ENCODE peak calls at places on chromosomes 11 and 22, in five cellular contexts. U, G, A, T and F are unnamed samples.

GRCh38 chr11:70471254-70471653 is 72.9 kb downstream of the CTTN start:
- DNase-seq in A (no peak), G (no peak), U (no peak), T (peak), F (peak)

GRCh38 chr22:42399315-42400271 is 32.6 kb downstream of the NFAM1 start:
- DNase-seq in G (no peak), A (no peak), U (no peak), T (no peak), F (peak)

GRCh38 chr11:34523053-34523452 is 9.5 kb upstream of the ELF5 start:
- DNase-seq in T (no peak), A (no peak), U (no peak), G (no peak), F (no peak)

GRCh38 chr11:20360650-20361049 is 2.9 kb upstream of the HTATIP2 start:
- DNase-seq in T (no peak), A (peak), U (no peak), G (peak), F (no peak)

GRCh38 chr22:44337658-44338004 is 24.9 kb upstream of the SHISAL1 start:
- DNase-seq in T (no peak), G (no peak), U (no peak), A (no peak), F (no peak)

GRCh38 chr11:65132988-65133700 is 1.2 kb downstream of the SYVN1 start:
- DNase-seq in T (peak), G (peak), A (peak), U (no peak), F (no peak)

GRCh38 chr22:43493297-43493696 is 81.5 kb downstream of the MPPED1 start:
- DNase-seq in U (no peak), A (no peak), G (no peak), T (no peak), F (no peak)

GRCh38 chr22:50059185-50059880 is 1.2 kb upstream of the TTLL8 start:
- DNase-seq in T (no peak), U (no peak), G (no peak), A (no peak), F (no peak)

GRCh38 chr22:23183107-23183698 is 2.9 kb downstream of the BCR start:
- DNase-seq in U (no peak), G (no peak), T (no peak), A (no peak), F (peak)

GRCh38 chr11:134679592-134679991 is 267.6 kb upstream of the B3GAT1 start:
- DNase-seq in A (no peak), T (no peak), U (no peak), G (no peak), F (no peak)